ENCODE peak calls at places on chromosomes 4 and X, in four cellular contexts. One of them, this sample, is unnamed. For H3K4me1, the result is how much of the 10 kb centered on the place peaks cover.

GRCh38 chrX:3807906-3808305 is 94.5 kb upstream of the PRKX start:
- DNase-seq in aorta: no peak
- DNase-seq in CD8-positive, alpha-beta memory T cell: no peak
- DNase-seq in transverse colon: no peak
- DNase-seq in this sample: no peak

GRCh38 chr4:10667651-10668341 is 16.8 kb downstream of the CLNK start:
- DNase-seq in aorta: no peak
- DNase-seq in CD8-positive, alpha-beta memory T cell: no peak
- DNase-seq in transverse colon: no peak
- DNase-seq in this sample: no peak

GRCh38 chr4:48960988-48961635 is 25.0 kb upstream of the CWH43 start:
- DNase-seq in CD8-positive, alpha-beta memory T cell: no peak
- DNase-seq in aorta: no peak
- DNase-seq in transverse colon: no peak
- DNase-seq in this sample: no peak

GRCh38 chr4:147570616-147571015 is 46.6 kb upstream of the TMEM184C start:
- DNase-seq in CD8-positive, alpha-beta memory T cell: no peak
- DNase-seq in aorta: no peak
- DNase-seq in transverse colon: no peak
- DNase-seq in this sample: no peak

GRCh38 chr4:85579942-85580341 is 105.0 kb downstream of the ARHGAP24 start:
- DNase-seq in aorta: no peak
- DNase-seq in CD8-positive, alpha-beta memory T cell: no peak
- DNase-seq in transverse colon: no peak
- DNase-seq in this sample: no peak

GRCh38 chr4:38230121-38230728 is 270.0 kb downstream of the PTTG2 start:
- DNase-seq in transverse colon: peak
- DNase-seq in aorta: no peak
- DNase-seq in CD8-positive, alpha-beta memory T cell: no peak
- DNase-seq in this sample: no peak

GRCh38 chr4:83022724-83023427 is 12.1 kb upstream of the COPS4 start:
- DNase-seq in transverse colon: no peak
- DNase-seq in CD8-positive, alpha-beta memory T cell: no peak
- DNase-seq in aorta: no peak
- DNase-seq in this sample: no peak

GRCh38 chr4:82360298-82361177 is 13.3 kb downstream of the HNRNPD start:
- DNase-seq in CD8-positive, alpha-beta memory T cell: no peak
- DNase-seq in transverse colon: no peak
- DNase-seq in aorta: no peak
- DNase-seq in this sample: no peak

GRCh38 chr4:81912420-81912819 is 440.7 kb upstream of the RASGEF1B start:
- DNase-seq in aorta: no peak
- DNase-seq in CD8-positive, alpha-beta memory T cell: no peak
- DNase-seq in transverse colon: no peak
- DNase-seq in this sample: no peak

GRCh38 chrX:55056820-55057690 is 17.8 kb upstream of the PAGE2B start:
- DNase-seq in transverse colon: no peak
- DNase-seq in aorta: no peak
- DNase-seq in CD8-positive, alpha-beta memory T cell: peak
- DNase-seq in this sample: no peak

GRCh38 chr4:177105526-177105925 is 204.1 kb upstream of the NEIL3 start:
- DNase-seq in transverse colon: no peak
- DNase-seq in aorta: no peak
- DNase-seq in CD8-positive, alpha-beta memory T cell: no peak
- DNase-seq in this sample: no peak

DNA sequence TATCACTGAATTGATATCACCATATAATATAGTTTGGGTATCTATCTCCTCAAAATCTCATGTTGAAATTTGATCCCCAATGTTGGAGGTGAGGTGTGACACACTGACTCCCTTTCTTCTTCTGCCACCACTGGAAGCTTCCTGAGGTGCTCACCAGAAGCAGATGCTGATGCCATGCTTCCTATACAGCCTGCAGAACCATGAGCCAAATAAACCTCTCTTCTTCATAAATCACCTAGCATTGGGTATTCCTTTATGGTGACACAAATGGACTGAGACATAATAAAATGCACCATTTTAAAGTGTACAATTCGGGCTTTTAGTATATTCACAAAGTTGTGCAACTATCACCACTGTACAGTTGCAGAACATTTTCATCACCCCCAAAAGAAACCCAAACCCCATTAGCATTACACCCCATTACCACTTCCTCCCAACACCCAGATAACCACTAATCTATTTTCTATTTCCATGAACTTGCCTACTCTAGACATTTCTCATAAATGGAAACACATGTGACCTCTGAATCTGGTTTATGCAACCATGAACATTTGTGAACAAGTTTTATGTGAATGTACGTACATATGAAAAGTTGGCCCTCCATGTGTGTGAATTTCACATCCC is 148.9 kb downstream of the OPHN1 start:
- DNase-seq in aorta: no peak
- DNase-seq in CD8-positive, alpha-beta memory T cell: no peak
- DNase-seq in transverse colon: no peak
- DNase-seq in this sample: no peak
- H3K4me1 ChIP-seq in aorta: under half
- H3K4me1 ChIP-seq in CD8-positive, alpha-beta memory T cell: under half
- H3K4me1 ChIP-seq in transverse colon: under half
- H3K4me1 ChIP-seq in this sample: under half

DNA sequence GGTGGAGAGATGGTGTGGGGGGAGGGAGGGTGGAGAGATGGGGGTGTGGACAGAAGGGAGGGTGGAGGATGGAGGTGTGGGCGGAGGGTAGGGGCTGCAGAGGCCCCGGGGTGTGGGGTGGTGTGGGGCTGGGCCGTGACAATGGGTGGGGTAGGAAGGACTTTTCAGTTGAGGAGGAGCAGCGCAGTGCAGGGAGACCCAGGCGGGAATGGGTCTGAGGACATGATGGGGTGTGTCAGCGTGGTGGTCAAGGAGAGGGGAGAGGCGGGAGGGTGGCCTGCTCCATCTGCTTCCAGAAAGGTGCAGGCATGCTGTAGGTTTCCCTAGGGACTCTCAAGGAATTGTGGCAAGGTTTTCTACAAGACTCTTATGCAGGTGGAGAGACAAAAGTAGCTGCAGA is 48.9 kb downstream of the RGS12 start:
- DNase-seq in aorta: no peak
- DNase-seq in CD8-positive, alpha-beta memory T cell: no peak
- DNase-seq in transverse colon: no peak
- DNase-seq in this sample: no peak
- H3K27ac ChIP-seq in aorta: no peak
- H3K27ac ChIP-seq in CD8-positive, alpha-beta memory T cell: no peak
- H3K27ac ChIP-seq in transverse colon: no peak
- H3K27ac ChIP-seq in this sample: no peak

GRCh38 chrX:40083120-40083978 is 14.4 kb downstream of the BCOR start:
- DNase-seq in CD8-positive, alpha-beta memory T cell: no peak
- DNase-seq in transverse colon: no peak
- DNase-seq in aorta: peak
- DNase-seq in this sample: peak

GRCh38 chrX:40085086-40085551 is 12.6 kb downstream of the BCOR start:
- DNase-seq in aorta: no peak
- DNase-seq in CD8-positive, alpha-beta memory T cell: no peak
- DNase-seq in transverse colon: no peak
- DNase-seq in this sample: no peak

GRCh38 chrX:40084471-40084870 is 13.3 kb downstream of the BCOR start:
- DNase-seq in CD8-positive, alpha-beta memory T cell: no peak
- DNase-seq in aorta: no peak
- DNase-seq in transverse colon: no peak
- DNase-seq in this sample: no peak

GRCh38 chrX:40082447-40083119 is 15.2 kb downstream of the BCOR start:
- DNase-seq in CD8-positive, alpha-beta memory T cell: no peak
- DNase-seq in transverse colon: no peak
- DNase-seq in aorta: peak
- DNase-seq in this sample: no peak

DNA sequence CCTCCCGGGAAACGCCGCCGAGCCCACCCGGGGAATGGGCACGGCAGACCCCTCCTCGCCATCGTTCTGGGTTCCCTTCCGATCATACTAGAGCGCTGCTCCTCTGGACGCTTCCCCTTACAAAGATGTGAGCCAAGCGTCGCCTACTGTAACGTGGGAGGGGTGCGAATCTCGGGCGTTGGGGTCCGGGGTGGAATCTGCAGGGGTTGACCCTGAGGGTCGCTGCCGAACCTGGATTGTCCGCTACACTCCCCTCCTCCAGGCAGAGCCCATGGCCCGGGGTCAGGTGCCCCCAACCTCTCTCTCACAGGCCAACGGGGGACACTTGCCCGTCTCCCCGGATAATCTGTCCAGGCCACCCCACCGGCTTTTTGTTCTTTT is 13.8 kb downstream of the BCOR start:
- DNase-seq in CD8-positive, alpha-beta memory T cell: no peak
- DNase-seq in transverse colon: no peak
- DNase-seq in aorta: no peak
- DNase-seq in this sample: no peak
- H3K4me1 ChIP-seq in CD8-positive, alpha-beta memory T cell: under half
- H3K4me1 ChIP-seq in transverse colon: half or more
- H3K4me1 ChIP-seq in aorta: under half
- H3K4me1 ChIP-seq in this sample: under half

GRCh38 chrX:150365051-150365952 is 2.2 kb downstream of the MAMLD1 start:
- DNase-seq in transverse colon: peak
- DNase-seq in CD8-positive, alpha-beta memory T cell: peak
- DNase-seq in aorta: peak
- DNase-seq in this sample: peak

GRCh38 chrX:150362599-150363481 is at the start of gene MAMLD1:
- DNase-seq in transverse colon: peak
- DNase-seq in aorta: peak
- DNase-seq in CD8-positive, alpha-beta memory T cell: peak
- DNase-seq in this sample: peak

GRCh38 chrX:150361777-150362351 is 1.3 kb upstream of the MAMLD1 start:
- DNase-seq in CD8-positive, alpha-beta memory T cell: no peak
- DNase-seq in aorta: peak
- DNase-seq in transverse colon: no peak
- DNase-seq in this sample: no peak

GRCh38 chrX:150364347-150365050 is 1.4 kb downstream of the MAMLD1 start:
- DNase-seq in aorta: peak
- DNase-seq in transverse colon: peak
- DNase-seq in CD8-positive, alpha-beta memory T cell: no peak
- DNase-seq in this sample: no peak

GRCh38 chrX:150363561-150364346 is 637 bp downstream of the MAMLD1 start:
- DNase-seq in CD8-positive, alpha-beta memory T cell: no peak
- DNase-seq in aorta: peak
- DNase-seq in transverse colon: peak
- DNase-seq in this sample: peak
- H3K27ac ChIP-seq in CD8-positive, alpha-beta memory T cell: no peak
- H3K27ac ChIP-seq in aorta: no peak
- H3K27ac ChIP-seq in transverse colon: peak
- H3K27ac ChIP-seq in this sample: peak

GRCh38 chrX:69088171-69088938 is 76.9 kb downstream of the PJA1 start:
- DNase-seq in transverse colon: no peak
- DNase-seq in CD8-positive, alpha-beta memory T cell: no peak
- DNase-seq in aorta: no peak
- DNase-seq in this sample: no peak
- H3K4me1 ChIP-seq in transverse colon: under half
- H3K4me1 ChIP-seq in CD8-positive, alpha-beta memory T cell: under half
- H3K4me1 ChIP-seq in aorta: under half
- H3K4me1 ChIP-seq in this sample: under half

GRCh38 chrX:26915064-26915463 is 548.1 kb downstream of the PPP4R3C start:
- DNase-seq in transverse colon: no peak
- DNase-seq in aorta: no peak
- DNase-seq in CD8-positive, alpha-beta memory T cell: no peak
- DNase-seq in this sample: no peak
- H3K27ac ChIP-seq in transverse colon: no peak
- H3K27ac ChIP-seq in aorta: no peak
- H3K27ac ChIP-seq in CD8-positive, alpha-beta memory T cell: no peak
- H3K27ac ChIP-seq in this sample: no peak

GRCh38 chr4:79823148-79823763 is 249.8 kb downstream of the ANTXR2 start:
- DNase-seq in aorta: peak
- DNase-seq in transverse colon: peak
- DNase-seq in CD8-positive, alpha-beta memory T cell: no peak
- DNase-seq in this sample: peak

DNA sequence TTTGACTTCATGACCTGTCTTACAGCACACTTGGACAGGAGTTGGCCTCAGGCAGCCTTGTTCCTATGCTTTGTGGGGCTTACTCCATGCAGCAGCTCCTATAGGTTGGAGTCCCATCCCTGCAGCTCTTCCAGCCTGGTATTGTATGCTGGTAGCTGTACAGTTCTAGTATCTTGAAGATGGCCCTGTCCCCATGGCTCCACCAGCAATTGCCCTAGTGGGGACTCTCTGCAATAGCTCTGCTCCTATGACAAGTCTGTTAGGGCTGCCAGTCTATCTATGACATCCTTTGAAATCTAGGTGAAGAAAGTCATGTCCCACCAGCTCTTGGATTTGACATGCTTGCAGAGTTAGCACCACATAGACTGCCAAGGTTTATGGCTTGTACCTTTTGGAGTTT is 252.6 kb downstream of the ANTXR2 start:
- DNase-seq in aorta: no peak
- DNase-seq in CD8-positive, alpha-beta memory T cell: no peak
- DNase-seq in transverse colon: no peak
- DNase-seq in this sample: no peak
- H3K4me1 ChIP-seq in aorta: under half
- H3K4me1 ChIP-seq in CD8-positive, alpha-beta memory T cell: under half
- H3K4me1 ChIP-seq in transverse colon: under half
- H3K4me1 ChIP-seq in this sample: under half

GRCh38 chr4:55124337-55125076 is 888 bp downstream of the KDR start:
- DNase-seq in transverse colon: no peak
- DNase-seq in CD8-positive, alpha-beta memory T cell: no peak
- DNase-seq in aorta: no peak
- DNase-seq in this sample: no peak
- H3K27ac ChIP-seq in transverse colon: no peak
- H3K27ac ChIP-seq in CD8-positive, alpha-beta memory T cell: no peak
- H3K27ac ChIP-seq in aorta: no peak
- H3K27ac ChIP-seq in this sample: peak

DNA sequence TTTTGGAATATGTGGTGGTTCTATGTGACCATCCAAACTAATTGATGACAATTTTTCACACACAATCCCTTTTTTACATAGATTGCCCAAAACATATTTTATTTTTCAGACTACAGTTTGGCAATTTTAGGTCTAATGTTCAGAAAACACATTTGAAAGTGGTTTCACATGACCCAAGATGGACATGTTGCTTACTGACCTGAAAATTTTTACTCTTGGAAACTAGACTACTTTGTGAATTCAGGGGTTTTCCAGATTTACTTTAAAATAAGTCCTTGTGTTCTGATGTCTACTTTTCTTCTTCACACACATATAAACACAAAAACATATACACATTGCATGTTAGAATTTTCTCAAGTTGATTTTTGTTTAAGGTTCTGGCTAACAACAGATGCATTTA is 79.5 kb downstream of the HMGB2 start:
- DNase-seq in transverse colon: no peak
- DNase-seq in CD8-positive, alpha-beta memory T cell: no peak
- DNase-seq in aorta: no peak
- DNase-seq in this sample: no peak
- H3K4me1 ChIP-seq in transverse colon: under half
- H3K4me1 ChIP-seq in CD8-positive, alpha-beta memory T cell: under half
- H3K4me1 ChIP-seq in aorta: under half
- H3K4me1 ChIP-seq in this sample: under half

GRCh38 chr4:150261571-150261970 is 183.3 kb downstream of the DCLK2 start:
- DNase-seq in CD8-positive, alpha-beta memory T cell: no peak
- DNase-seq in aorta: no peak
- DNase-seq in transverse colon: no peak
- DNase-seq in this sample: no peak

GRCh38 chr4:150257338-150257737 is 179.1 kb downstream of the DCLK2 start:
- DNase-seq in transverse colon: peak
- DNase-seq in aorta: no peak
- DNase-seq in CD8-positive, alpha-beta memory T cell: no peak
- DNase-seq in this sample: no peak

GRCh38 chr4:150262611-150263010 is 184.4 kb downstream of the DCLK2 start:
- DNase-seq in transverse colon: no peak
- DNase-seq in aorta: no peak
- DNase-seq in CD8-positive, alpha-beta memory T cell: no peak
- DNase-seq in this sample: no peak

GRCh38 chr4:150258569-150258968 is 180.3 kb downstream of the DCLK2 start:
- DNase-seq in aorta: no peak
- DNase-seq in CD8-positive, alpha-beta memory T cell: no peak
- DNase-seq in transverse colon: no peak
- DNase-seq in this sample: no peak

GRCh38 chr4:150259861-150260567 is 181.8 kb downstream of the DCLK2 start:
- DNase-seq in transverse colon: no peak
- DNase-seq in CD8-positive, alpha-beta memory T cell: no peak
- DNase-seq in aorta: no peak
- DNase-seq in this sample: no peak
- H3K27ac ChIP-seq in transverse colon: no peak
- H3K27ac ChIP-seq in CD8-positive, alpha-beta memory T cell: no peak
- H3K27ac ChIP-seq in aorta: no peak
- H3K27ac ChIP-seq in this sample: no peak

This sample was measured in uterus.